ENCODE peak calls at places on chromosome X, in nine cellular contexts. J is cardiac muscle cell; S is suprapubic skin; B is lower lobe of right lung; K is WERI-Rb-1; Z is tibial artery; A is effector memory CD4-positive, alpha-beta T cell; C is bronchial epithelial cell; V is testis. N is an unnamed sample. For H3K27me3, the result is how much of the 10 kb centered on the place peaks cover.

GRCh38 chrX:71215335-71215912 is 7.6 kb upstream of the GJB1 start:
- DNase-seq in Z (no peak), V (no peak), C (no peak), J (no peak), K (no peak), A (no peak), S (no peak), B (no peak), N (no peak)

GRCh38 chrX:151679798-151680427 is 15.3 kb upstream of the PRRG3 start:
- DNase-seq in J (no peak), V (no peak), K (no peak), Z (no peak), C (no peak), B (no peak), A (no peak), S (no peak), N (no peak)

GRCh38 chrX:10433296-10433965 is 187.0 kb downstream of the MID1 start:
- DNase-seq in Z (no peak), C (no peak), K (no peak), J (no peak), S (no peak), B (no peak), A (no peak), V (no peak), N (no peak)

GRCh38 chrX:74286950-74287349 is 17.0 kb upstream of the ZCCHC13 start:
- DNase-seq in J (peak), V (no peak), K (no peak), B (no peak), C (peak), Z (no peak), A (no peak), S (no peak), N (no peak)

GRCh38 chrX:75603833-75604232 is 81.0 kb upstream of the ZDHHC15 start:
- DNase-seq in S (no peak), B (no peak), C (peak), V (no peak), Z (no peak), A (no peak), K (no peak), J (peak), N (no peak)

GRCh38 chrX:76987381-76987780 is 459.8 kb upstream of the FGF16 start:
- DNase-seq in K (peak), A (no peak), C (peak), Z (no peak), B (no peak), J (no peak), V (no peak), S (no peak), N (no peak)

GRCh38 chrX:24498181-24498580 is 33.1 kb downstream of the PDK3 start:
- DNase-seq in C (no peak), S (no peak), V (peak), B (no peak), J (peak), A (no peak), Z (peak), K (peak), N (no peak)

GRCh38 chrX:44244008-44244407 is 99.5 kb downstream of the EFHC2 start:
- DNase-seq in J (peak), K (no peak), V (no peak), Z (no peak), S (no peak), B (no peak), A (no peak), C (peak), N (no peak)

GRCh38 chrX:9253211-9253610 is 211.6 kb upstream of the TBL1X start:
- DNase-seq in S (no peak), K (no peak), A (no peak), C (no peak), B (no peak), J (no peak), Z (no peak), V (no peak), N (no peak)

GRCh38 chrX:101918746-101919145 is 13.1 kb downstream of the ZMAT1 start:
- DNase-seq in V (no peak), C (no peak), B (no peak), Z (no peak), S (no peak), J (no peak), A (no peak), K (no peak), N (no peak)

GRCh38 chrX:153450114-153450948 is 4.5 kb upstream of the TREX2 start:
- DNase-seq in Z (no peak), V (no peak), C (no peak), A (no peak), K (no peak), J (no peak), B (no peak), S (no peak), N (peak)

GRCh38 chrX:31704938-31705337 is 633.1 kb upstream of the FTHL17 start:
- DNase-seq in A (no peak), K (no peak), J (no peak), Z (no peak), V (no peak), B (no peak), C (no peak), S (no peak), N (no peak)

GRCh38 chrX:31423575-31424284 is 351.9 kb upstream of the FTHL17 start:
- DNase-seq in Z (peak), C (peak), J (peak), K (peak), A (no peak), S (no peak), V (peak), B (no peak), N (no peak)

GRCh38 chrX:103573205-103573604 is 12.1 kb upstream of the TCEAL4 start:
- DNase-seq in B (no peak), S (no peak), J (no peak), Z (no peak), C (no peak), K (no peak), V (no peak), A (no peak), N (no peak)

GRCh38 chrX:123905334-123905733 is 45.5 kb downstream of the XIAP start:
- DNase-seq in S (no peak), C (peak), A (no peak), B (no peak), J (no peak), Z (no peak), V (no peak), K (no peak), N (no peak)

GRCh38 chrX:132909643-132910042 is 48.8 kb downstream of the HS6ST2 start:
- DNase-seq in V (no peak), S (no peak), B (no peak), K (no peak), C (peak), J (peak), Z (no peak), A (no peak), N (no peak)

GRCh38 chrX:70437921-70438665 is 6.5 kb upstream of the DLG3 start:
- DNase-seq in A (no peak), C (peak), B (no peak), V (no peak), J (no peak), K (no peak), S (no peak), Z (no peak), N (no peak)

GRCh38 chrX:13000311-13000811 is 25.5 kb downstream of the TMSB4X start:
- DNase-seq in A (no peak), B (peak), S (no peak), J (no peak), Z (peak), V (peak), K (no peak), C (no peak), N (no peak)

GRCh38 chrX:108313662-108314061 is 124.6 kb downstream of the COL4A6 start:
- DNase-seq in K (no peak), B (no peak), J (no peak), Z (no peak), V (no peak), S (no peak), A (no peak), C (peak), N (no peak)

GRCh38 chrX:69618803-69619202 is 2.9 kb downstream of the EDA start:
- DNase-seq in B (no peak), V (peak), S (no peak), Z (peak), A (no peak), K (peak), J (peak), C (peak), N (no peak)

GRCh38 chrX:150087612-150088011 is 149.3 kb upstream of the EOLA2 start:
- DNase-seq in J (no peak), V (no peak), A (no peak), C (no peak), K (no peak), S (no peak), B (no peak), Z (no peak), N (no peak)

GRCh38 chrX:20668550-20668949 is 401.8 kb upstream of the RPS6KA3 start:
- DNase-seq in A (no peak), J (no peak), K (no peak), S (no peak), V (no peak), C (no peak), B (no peak), Z (no peak), N (no peak)

GRCh38 chrX:132833373-132833772 is 125.1 kb downstream of the HS6ST2 start:
- DNase-seq in J (no peak), K (no peak), C (no peak), S (no peak), B (no peak), V (no peak), Z (no peak), A (no peak), N (no peak)

GRCh38 chrX:21721175-21721574 is 36.7 kb downstream of the SMPX start:
- DNase-seq in V (no peak), J (no peak), C (no peak), A (no peak), Z (no peak), B (no peak), K (no peak), S (no peak), N (no peak)

GRCh38 chrX:150683536-150684146 is 9.6 kb upstream of the MTMR1 start:
- DNase-seq in A (no peak), B (no peak), J (peak), S (no peak), K (peak), V (no peak), C (no peak), Z (no peak), N (no peak)

GRCh38 chrX:154652311-154653047 is 900 bp downstream of the CTAG2 start:
- DNase-seq in Z (no peak), B (no peak), C (no peak), S (no peak), V (no peak), A (no peak), J (no peak), K (no peak), N (no peak)

GRCh38 chrX:115592997-115593734 is 32.2 kb downstream of the PLS3 start:
- DNase-seq in J (peak), B (no peak), V (peak), K (no peak), C (peak), A (no peak), S (no peak), Z (no peak), N (no peak)

GRCh38 chrX:866441-866990 is 235.9 kb downstream of the SHOX start:
- DNase-seq in J (no peak), Z (no peak), B (no peak), C (no peak), K (no peak), V (no peak), A (no peak), S (no peak), N (no peak)

GRCh38 chrX:10769696-10770619 is 149.6 kb upstream of the MID1 start:
- DNase-seq in Z (peak), A (no peak), V (no peak), S (no peak), B (no peak), J (peak), C (peak), K (no peak), N (no peak)

DNA sequence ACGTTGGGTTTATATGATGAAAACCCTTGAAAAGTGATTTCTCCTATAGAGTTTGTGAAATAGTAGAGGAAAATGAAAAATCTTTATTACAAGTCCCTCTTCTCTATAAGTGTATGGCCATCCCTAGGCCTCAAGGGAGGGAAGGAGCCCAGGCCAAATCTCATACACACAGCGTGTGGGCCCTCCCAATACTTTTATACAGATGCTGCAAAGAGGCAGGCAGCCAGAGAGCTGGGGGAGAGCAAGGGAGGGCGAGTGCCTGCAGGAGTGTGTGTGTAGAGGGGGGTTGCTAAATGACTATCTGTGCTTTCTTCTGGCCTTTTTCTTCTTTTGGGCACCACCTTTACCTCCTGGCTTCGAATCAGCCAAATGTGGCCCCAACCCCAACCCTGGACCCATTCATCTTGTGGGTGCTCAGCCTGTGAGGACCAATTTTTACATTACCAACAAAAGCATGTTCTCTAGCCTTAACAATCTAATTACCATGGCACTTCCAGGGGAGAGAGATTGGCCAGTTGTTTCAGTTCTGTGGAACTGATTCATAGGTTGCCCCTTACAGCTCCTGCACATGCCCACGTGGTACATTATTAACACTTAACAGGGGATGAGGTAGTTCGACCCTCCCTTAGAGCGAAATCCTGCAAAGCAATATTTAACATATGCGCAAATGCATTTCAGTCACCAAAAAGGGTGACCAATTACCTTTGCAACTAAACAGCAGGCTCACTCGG is 2.0 kb downstream of the GPC3 start:
- DNase-seq in J (no peak), C (no peak), B (no peak), K (no peak), S (no peak), V (no peak), Z (no peak), A (no peak), N (no peak)
- H3K27me3 ChIP-seq in J (under half), C (under half), B (under half), K (half or more), S (under half), V (under half), Z (under half), A (under half), N (under half)

GRCh38 chrX:16659326-16659725 is 9.4 kb downstream of the S100G start:
- DNase-seq in K (no peak), C (no peak), S (no peak), V (no peak), A (no peak), Z (no peak), B (no peak), J (no peak), N (no peak)

GRCh38 chrX:16658284-16658683 is 8.3 kb downstream of the S100G start:
- DNase-seq in J (peak), B (no peak), S (no peak), V (no peak), C (peak), A (no peak), Z (no peak), K (no peak), N (no peak)

GRCh38 chrX:16649858-16650257 is at the start of gene S100G:
- DNase-seq in V (no peak), A (no peak), C (no peak), S (no peak), Z (no peak), J (no peak), K (no peak), B (no peak), N (no peak)

GRCh38 chrX:16651422-16651821 is 1.5 kb downstream of the S100G start:
- DNase-seq in C (no peak), S (no peak), B (no peak), A (no peak), J (no peak), V (no peak), Z (no peak), K (no peak), N (no peak)

GRCh38 chrX:16653424-16653823 is 3.5 kb downstream of the S100G start:
- DNase-seq in K (no peak), Z (no peak), C (no peak), B (no peak), J (no peak), S (no peak), A (no peak), V (no peak), N (no peak)
- H3K27me3 ChIP-seq in K (under half), Z (under half), C (under half), B (under half), J (under half), S (under half), A (under half), V (under half), N (under half)

GRCh38 chrX:14064632-14065432 is 35.1 kb upstream of the GEMIN8 start:
- DNase-seq in J (peak), Z (no peak), S (no peak), A (no peak), B (no peak), K (no peak), C (peak), V (no peak), N (no peak)

GRCh38 chrX:14065800-14066199 is 36.1 kb upstream of the GEMIN8 start:
- DNase-seq in C (no peak), B (no peak), V (no peak), J (no peak), A (no peak), Z (no peak), K (no peak), S (no peak), N (no peak)

DNA sequence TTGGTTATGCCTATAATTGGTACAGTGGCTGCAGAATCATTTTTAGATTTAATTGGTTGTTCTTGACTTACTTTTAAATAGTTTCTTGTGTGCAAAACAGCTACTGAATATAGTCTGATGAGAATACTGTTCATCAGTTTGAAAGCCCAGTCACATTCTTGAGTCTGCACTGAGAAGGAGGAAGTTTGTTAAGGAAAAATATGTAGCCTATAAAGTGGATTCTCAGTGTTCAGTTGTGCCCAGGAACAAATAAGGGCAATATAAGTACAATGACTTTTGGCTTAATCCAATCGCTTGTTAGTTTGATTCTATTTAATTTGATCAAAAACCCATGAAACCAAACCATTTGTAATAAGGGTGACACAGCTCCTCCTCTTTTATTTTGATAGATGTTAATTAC is 32.8 kb upstream of the GEMIN8 start:
- DNase-seq in C (no peak), J (no peak), B (no peak), V (no peak), Z (no peak), K (no peak), S (no peak), A (no peak), N (no peak)
- H3K27me3 ChIP-seq in C (under half), J (under half), B (under half), V (under half), Z (under half), K (half or more), S (under half), A (under half), N (under half)

GRCh38 chrX:96405842-96406241 is 278.8 kb upstream of the DIAPH2 start:
- DNase-seq in S (no peak), J (no peak), K (no peak), B (no peak), A (no peak), C (no peak), Z (no peak), V (no peak), N (no peak)

GRCh38 chrX:96407501-96407900 is 277.1 kb upstream of the DIAPH2 start:
- DNase-seq in K (no peak), C (peak), B (no peak), A (no peak), V (peak), S (no peak), Z (no peak), J (peak), N (no peak)

GRCh38 chrX:96410927-96411326 is 273.7 kb upstream of the DIAPH2 start:
- DNase-seq in B (no peak), S (no peak), A (no peak), J (no peak), C (no peak), Z (no peak), V (no peak), K (no peak), N (no peak)

GRCh38 chrX:96407043-96407442 is 277.6 kb upstream of the DIAPH2 start:
- DNase-seq in A (no peak), S (no peak), J (peak), B (no peak), V (peak), K (no peak), Z (peak), C (peak), N (no peak)

DNA sequence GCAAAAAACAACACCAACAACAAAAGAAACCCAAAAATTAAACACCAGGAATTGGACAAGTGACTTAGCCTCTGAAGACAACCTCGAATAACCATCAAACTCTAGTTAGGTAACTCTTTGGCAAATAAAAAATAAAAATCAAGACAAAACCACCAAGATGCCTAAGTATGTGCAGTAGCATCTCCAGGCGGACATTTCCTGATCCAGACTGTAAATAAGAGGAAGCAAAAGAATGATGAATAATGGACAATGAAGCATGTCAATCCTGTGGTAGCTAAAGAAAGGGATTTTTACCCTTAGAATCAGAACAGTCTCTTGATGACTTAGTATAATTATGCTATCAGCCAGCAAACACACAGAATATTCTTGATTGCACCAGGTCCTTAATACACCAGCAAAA is 276.7 kb upstream of the DIAPH2 start:
- DNase-seq in J (no peak), V (no peak), Z (no peak), B (no peak), C (no peak), K (no peak), A (no peak), S (no peak), N (no peak)
- H3K27me3 ChIP-seq in J (under half), V (under half), Z (under half), B (under half), C (under half), K (half or more), A (under half), S (under half), N (under half)

GRCh38 chrX:49762175-49762704 is 66.5 kb upstream of the PAGE1 start:
- DNase-seq in K (no peak), S (no peak), J (no peak), V (no peak), C (no peak), A (no peak), B (no peak), Z (no peak), N (no peak)
- H3K27me3 ChIP-seq in K (half or more), S (under half), J (under half), V (under half), C (under half), A (under half), B (under half), Z (under half), N (under half)

GRCh38 chrX:48083706-48084105 is 12.3 kb upstream of the ZNF630 start:
- DNase-seq in C (peak), B (no peak), K (no peak), V (no peak), A (no peak), J (no peak), S (no peak), Z (no peak), N (no peak)
- H3K27me3 ChIP-seq in C (under half), B (under half), K (under half), V (under half), A (under half), J (under half), S (under half), Z (under half), N (under half)

DNA sequence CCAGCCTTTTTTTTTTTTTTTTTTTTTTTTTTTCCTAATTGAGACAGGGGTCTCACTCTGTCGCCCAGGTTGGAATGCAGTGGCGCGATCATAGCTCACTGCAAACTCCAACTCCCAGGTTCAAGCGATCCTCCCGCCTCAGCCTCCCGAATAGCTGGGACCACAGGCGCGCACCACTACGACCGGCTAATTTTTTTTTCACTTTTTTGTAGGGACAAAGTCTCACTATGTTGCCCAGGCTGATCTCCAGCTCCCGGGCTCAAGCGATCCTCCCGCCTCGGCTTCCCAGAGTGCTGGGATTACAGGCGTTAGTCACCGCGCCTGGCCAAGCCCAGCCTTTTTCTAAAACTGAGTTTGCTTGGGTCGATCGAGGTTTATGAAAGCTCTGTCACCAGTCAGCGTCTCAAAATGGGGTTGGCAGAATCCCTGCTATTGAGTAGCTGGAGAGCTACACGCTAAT is 1.3 kb upstream of the OTUD5 start:
- DNase-seq in S (no peak), A (no peak), B (no peak), J (peak), V (no peak), Z (peak), K (peak), C (peak), N (no peak)
- H3K27me3 ChIP-seq in S (under half), A (under half), B (under half), J (under half), V (under half), Z (under half), K (under half), C (under half), N (under half)

N was measured in left lung.